ENCODE peak calls at places on chromosomes 2 and 18, in seven cellular contexts. M, Q, C, P, W, E and D are unnamed samples. For H3K4me1, the result is how much of the 10 kb centered on the place peaks cover.

GRCh38 chr2:160387558-160388262 is 105.9 kb downstream of the RBMS1 start:
- DNase-seq in P (no peak), W (no peak), M (peak), E (no peak), Q (peak), C (peak), D (no peak)

GRCh38 chr2:151029406-151030157 is 232.1 kb downstream of the RBM43 start:
- DNase-seq in W (no peak), Q (no peak), E (no peak), P (no peak), C (no peak), M (no peak), D (no peak)

GRCh38 chr2:19574788-19575260 is 216.4 kb upstream of the OSR1 start:
- DNase-seq in C (peak), P (no peak), E (no peak), Q (peak), M (no peak), W (no peak), D (no peak)

GRCh38 chr18:62545098-62545497 is 22.3 kb downstream of the ZCCHC2 start:
- DNase-seq in C (no peak), M (no peak), E (no peak), W (no peak), P (no peak), Q (no peak), D (no peak)

GRCh38 chr2:43008388-43008787 is 216.0 kb upstream of the HAAO start:
- DNase-seq in C (no peak), M (no peak), P (peak), Q (no peak), W (no peak), E (no peak), D (no peak)

GRCh38 chr2:190844700-190845410 is 35.8 kb upstream of the GLS start:
- DNase-seq in W (no peak), E (no peak), C (no peak), Q (no peak), P (no peak), M (no peak), D (no peak)

GRCh38 chr2:113148606-113149552 is 21.5 kb downstream of the IL1RN start:
- DNase-seq in C (no peak), P (no peak), W (no peak), M (no peak), Q (no peak), E (no peak), D (no peak)

GRCh38 chr2:105042189-105042588 is 4.3 kb downstream of the MRPS9 start:
- DNase-seq in E (no peak), P (no peak), Q (no peak), C (no peak), M (no peak), W (no peak), D (no peak)

GRCh38 chr2:2728635-2729034 is 397.6 kb upstream of the MYT1L start:
- DNase-seq in P (no peak), Q (no peak), E (peak), M (no peak), W (no peak), C (no peak), D (no peak)

GRCh38 chr2:26652361-26653041 is 11.3 kb upstream of the CIB4 start:
- DNase-seq in W (no peak), M (no peak), P (peak), C (peak), Q (peak), E (peak), D (no peak)

GRCh38 chr2:119283873-119284331 is 60.3 kb downstream of the STEAP3 start:
- DNase-seq in C (peak), M (peak), E (no peak), Q (peak), W (no peak), P (no peak), D (peak)

GRCh38 chr2:71457959-71458322 is 4.6 kb downstream of the DYSF start:
- DNase-seq in M (no peak), C (no peak), E (no peak), W (no peak), Q (no peak), P (no peak), D (no peak)

DNA sequence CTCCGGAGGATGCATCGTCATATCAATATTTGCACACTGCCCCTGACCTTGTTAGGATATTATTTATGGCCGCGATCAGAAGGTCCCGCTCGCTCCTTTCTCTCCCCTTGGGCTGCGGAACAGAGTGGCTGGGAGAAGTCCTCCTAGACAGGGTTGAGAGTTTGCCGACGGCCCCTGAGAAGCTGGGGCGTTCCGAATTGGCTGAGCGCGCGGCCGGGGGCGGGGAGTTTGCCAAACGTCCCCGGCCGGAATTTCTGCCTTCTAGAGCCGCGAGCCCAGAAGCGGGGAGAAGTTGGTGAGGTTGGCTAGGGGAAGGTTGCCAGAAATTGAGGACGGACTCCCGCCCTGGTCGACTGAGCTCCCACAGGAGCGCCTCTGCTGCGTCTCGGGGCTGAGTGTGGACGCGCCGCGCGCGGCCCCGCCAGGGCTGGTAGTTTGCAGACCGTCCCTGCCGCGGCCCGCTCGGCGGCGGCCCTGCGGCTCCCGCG is 134.2 kb upstream of the MGAT5 start:
- DNase-seq in W (peak), Q (peak), M (peak), E (peak), C (peak), P (peak), D (peak)
- TF ChIP-seq POLR2AphosphoS5 in W (peak), Q (peak), M (peak), E (peak), C (peak), P (peak), D (peak)

GRCh38 chr18:31821452-31822171 is 60.9 kb upstream of the SLC25A52 start:
- DNase-seq in C (no peak), P (no peak), W (no peak), Q (no peak), M (no peak), E (no peak), D (no peak)

GRCh38 chr18:31819925-31820229 is 59.2 kb upstream of the SLC25A52 start:
- DNase-seq in E (no peak), P (no peak), M (no peak), W (no peak), Q (no peak), C (no peak), D (no peak)

DNA sequence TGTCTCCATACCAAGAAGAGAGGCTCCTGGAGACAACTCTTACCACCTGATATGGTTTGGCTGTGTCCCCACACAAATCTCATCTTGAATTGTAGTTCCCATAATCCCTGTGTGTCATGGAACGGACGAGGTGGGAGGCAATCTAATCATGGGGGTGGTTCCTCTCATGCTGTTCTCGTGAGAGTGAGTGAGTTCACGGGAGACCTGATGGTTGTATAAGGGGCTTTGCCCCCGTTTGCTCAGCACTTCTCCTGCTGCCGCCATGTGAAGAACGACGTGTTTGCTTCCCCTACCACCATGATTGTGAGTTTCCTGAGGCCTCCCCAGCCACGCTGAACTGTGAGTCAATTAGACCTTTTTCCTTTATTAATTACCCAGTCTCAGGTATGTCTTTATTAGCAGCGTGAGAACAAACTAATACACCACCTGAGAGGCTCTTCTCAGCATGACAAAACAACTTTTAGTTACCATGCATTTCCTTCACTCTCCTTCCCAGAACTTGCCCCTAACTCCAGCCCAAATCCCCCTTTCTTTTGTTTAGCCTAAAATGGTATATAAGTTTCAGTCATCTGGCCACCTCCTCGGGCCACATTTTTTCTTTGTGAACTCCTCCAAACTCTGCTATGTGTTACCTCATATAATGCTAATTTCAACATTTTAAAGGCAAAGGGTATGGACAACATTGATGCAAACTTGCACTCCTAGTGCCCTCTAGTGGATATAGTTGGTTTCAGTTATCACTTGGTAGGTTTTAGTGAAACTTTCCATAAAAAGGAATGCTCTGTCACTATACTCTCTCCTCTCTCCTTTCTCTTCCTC is 58.6 kb upstream of the SLC25A52 start:
- DNase-seq in W (peak), E (no peak), M (no peak), C (no peak), P (no peak), Q (no peak), D (peak)
- H3K4me1 ChIP-seq in W (under half), E (under half), M (under half), C (under half), P (under half), Q (under half), D (under half)

DNA sequence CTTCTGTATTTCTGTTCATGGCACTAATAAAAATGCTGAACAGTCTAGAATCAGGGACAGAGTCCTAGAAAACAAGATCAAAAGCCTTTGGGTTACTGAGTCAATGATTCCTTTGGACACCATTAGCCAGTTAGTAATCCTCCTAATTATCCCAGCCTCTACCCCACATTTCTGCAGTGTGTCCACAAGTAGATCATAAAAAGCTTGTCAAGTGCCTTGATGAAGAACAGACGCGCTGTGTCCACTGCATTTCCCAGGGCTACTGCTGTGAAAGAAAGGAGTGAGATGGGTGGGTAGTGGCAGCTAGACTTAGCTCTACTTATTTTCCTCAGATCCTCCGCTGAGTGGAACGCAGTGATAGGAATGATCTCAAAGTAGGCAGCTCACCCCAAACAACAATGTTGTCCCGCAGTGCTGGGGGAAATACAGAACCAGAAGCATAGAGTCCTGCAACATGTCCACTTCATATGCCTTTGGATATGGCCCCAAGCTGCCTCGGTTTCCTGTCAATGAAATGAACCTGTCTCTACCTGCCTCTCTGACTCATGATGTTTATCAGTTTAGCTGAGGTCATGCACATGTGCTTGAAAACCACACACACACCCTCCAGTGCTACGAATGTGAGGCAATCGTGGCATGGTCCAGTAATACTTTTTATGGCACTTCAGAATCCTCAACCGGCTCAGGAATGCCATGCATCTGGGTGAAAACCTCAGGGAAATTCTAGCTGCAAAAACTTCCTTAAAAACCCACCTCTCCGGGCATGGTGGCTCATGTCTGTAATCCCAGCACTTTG is 115.4 kb downstream of the COL6A3 start:
- DNase-seq in W (peak), Q (no peak), M (no peak), P (no peak), E (no peak), C (no peak), D (peak)
- TF ChIP-seq POLR2AphosphoS5 in W (peak), Q (peak), M (peak), P (no peak), E (peak), C (peak), D (peak)

GRCh38 chr2:75491129-75491753 is 69.5 kb downstream of the EVA1A start:
- DNase-seq in P (no peak), E (no peak), C (no peak), Q (no peak), M (no peak), W (no peak), D (no peak)

GRCh38 chr2:75497256-75497655 is 63.5 kb downstream of the EVA1A start:
- DNase-seq in C (no peak), M (no peak), E (no peak), W (no peak), Q (no peak), P (no peak), D (no peak)

GRCh38 chr2:75495862-75496261 is 64.9 kb downstream of the EVA1A start:
- DNase-seq in W (no peak), M (no peak), C (no peak), E (no peak), Q (no peak), P (no peak), D (no peak)

GRCh38 chr2:75493230-75493629 is 67.5 kb downstream of the EVA1A start:
- DNase-seq in P (no peak), Q (no peak), W (no peak), C (no peak), M (no peak), E (peak), D (no peak)

GRCh38 chr2:75494137-75494769 is 66.5 kb downstream of the EVA1A start:
- DNase-seq in Q (no peak), P (no peak), C (no peak), W (no peak), E (no peak), M (no peak), D (no peak)
- H3K4me1 ChIP-seq in Q (under half), P (under half), C (under half), W (under half), E (under half), M (under half), D (under half)

GRCh38 chr2:8544786-8545631 is 136.8 kb upstream of the ID2 start:
- DNase-seq in C (peak), Q (peak), E (peak), P (peak), W (peak), M (peak), D (no peak)
- TF ChIP-seq POLR2AphosphoS5 in C (no peak), Q (no peak), E (peak), P (peak), W (no peak), M (no peak), D (no peak)